ENCODE peak calls at places on chromosomes 3 and 15, in nine cellular contexts. T is NCI-H69; B is HuH-7; U is neural progenitor cell; W is activated CD8-positive, alpha-beta memory T cell treated with anti-CD3 and anti-CD28 coated beads for 24 hours; S is Right ventricle myocardium superior; V is body of pancreas; H is T-helper 1 cell; G is A549. I is an unnamed sample.

GRCh38 chr15:74317820-74318375 is 49.5 kb downstream of the CYP11A1 start:
- DNase-seq in G (no peak), V (peak), T (peak), S (peak), W (no peak), B (no peak), H (no peak), U (no peak), I (no peak)

GRCh38 chr3:177618873-177619771 is 421.8 kb upstream of the TBL1XR1 start:
- DNase-seq in H (no peak), V (no peak), W (no peak), U (no peak), B (no peak), G (no peak), T (no peak), S (no peak), I (no peak)

GRCh38 chr3:88433572-88433971 is 283.8 kb downstream of the C3orf38 start:
- DNase-seq in B (no peak), V (no peak), H (no peak), G (no peak), S (no peak), W (no peak), U (no peak), T (peak), I (no peak)

GRCh38 chr3:16415911-16416310 is 97.6 kb downstream of the RFTN1 start:
- DNase-seq in U (no peak), V (no peak), B (no peak), T (no peak), G (no peak), W (no peak), H (no peak), S (no peak), I (no peak)

GRCh38 chr15:78035319-78035718 is 42.2 kb downstream of the TBC1D2B start:
- DNase-seq in W (no peak), B (no peak), U (no peak), S (no peak), V (no peak), T (no peak), H (peak), G (no peak), I (no peak)

GRCh38 chr3:25662921-25663320 is 1.8 kb downstream of the TOP2B start:
- DNase-seq in V (no peak), H (peak), B (no peak), G (no peak), T (no peak), S (no peak), U (no peak), W (no peak), I (no peak)

GRCh38 chr3:13827699-13828098 is 52.2 kb downstream of the WNT7A start:
- DNase-seq in W (no peak), B (no peak), V (no peak), U (no peak), G (no peak), S (no peak), T (no peak), H (no peak), I (no peak)

GRCh38 chr3:194282436-194283122 is 68.5 kb downstream of the CPN2 start:
- DNase-seq in G (no peak), W (no peak), T (peak), V (no peak), B (no peak), H (no peak), S (no peak), U (no peak), I (peak)

GRCh38 chr3:134536760-134537159 is 50.9 kb downstream of the CEP63 start:
- DNase-seq in S (no peak), G (no peak), W (no peak), U (no peak), V (no peak), T (no peak), B (no peak), H (no peak), I (no peak)